ENCODE peak calls at places on chromosomes 4 and X, in nine cellular contexts. One of them, this sample, is unnamed.

GRCh38 chrX:40646489-40647306 is 663 bp downstream of the CXorf38 start:
- DNase-seq in body of pancreas: peak; percentile 49
- DNase-seq in BJ: no peak
- DNase-seq in cardiac fibroblast: peak; percentile 39
- DNase-seq in A673: no peak
- DNase-seq in B cell: no peak
- DNase-seq in fibroblast of mammary gland: peak; percentile 43
- DNase-seq in BE2C: peak; percentile 21
- DNase-seq in cardiac muscle cell: peak; percentile 20
- DNase-seq in this sample: no peak

GRCh38 chr4:67288964-67289363 is 256.3 kb downstream of the CENPC start:
- DNase-seq in body of pancreas: no peak
- DNase-seq in BJ: no peak
- DNase-seq in cardiac fibroblast: no peak
- DNase-seq in A673: peak; percentile 53
- DNase-seq in B cell: no peak
- DNase-seq in fibroblast of mammary gland: peak; percentile 0
- DNase-seq in BE2C: peak; percentile 34
- DNase-seq in cardiac muscle cell: peak; percentile 15
- DNase-seq in this sample: peak; percentile 30

GRCh38 chr4:12689457-12689856 is 794.7 kb downstream of the RAB28 start:
- DNase-seq in body of pancreas: no peak
- DNase-seq in BJ: no peak
- DNase-seq in cardiac fibroblast: peak; percentile 5
- DNase-seq in A673: no peak
- DNase-seq in B cell: no peak
- DNase-seq in fibroblast of mammary gland: peak; percentile 7
- DNase-seq in BE2C: no peak
- DNase-seq in cardiac muscle cell: no peak
- DNase-seq in this sample: no peak

GRCh38 chrX:48890934-48891401 is 6.6 kb downstream of the TIMM17B start:
- DNase-seq in body of pancreas: no peak
- DNase-seq in BJ: no peak
- DNase-seq in cardiac fibroblast: no peak
- DNase-seq in A673: no peak
- DNase-seq in B cell: no peak
- DNase-seq in fibroblast of mammary gland: no peak
- DNase-seq in BE2C: no peak
- DNase-seq in cardiac muscle cell: no peak
- DNase-seq in this sample: no peak

GRCh38 chrX:24229967-24230366 is 80.4 kb downstream of the ZFX start:
- DNase-seq in body of pancreas: peak; percentile 34
- DNase-seq in BJ: no peak
- DNase-seq in cardiac fibroblast: peak; percentile 18
- DNase-seq in A673: no peak
- DNase-seq in B cell: no peak
- DNase-seq in fibroblast of mammary gland: peak; percentile 46
- DNase-seq in BE2C: no peak
- DNase-seq in cardiac muscle cell: peak; percentile 71
- DNase-seq in this sample: no peak

GRCh38 chr4:62028758-62029157 is 828.6 kb downstream of the ADGRL3 start:
- DNase-seq in body of pancreas: no peak
- DNase-seq in BJ: no peak
- DNase-seq in cardiac fibroblast: no peak
- DNase-seq in A673: no peak
- DNase-seq in B cell: no peak
- DNase-seq in fibroblast of mammary gland: no peak
- DNase-seq in BE2C: no peak
- DNase-seq in cardiac muscle cell: no peak
- DNase-seq in this sample: no peak

GRCh38 chr4:3302164-3302785 is 9.5 kb downstream of the RGS12 start:
- DNase-seq in body of pancreas: peak; percentile 8
- DNase-seq in BJ: no peak
- DNase-seq in cardiac fibroblast: no peak
- DNase-seq in A673: no peak
- DNase-seq in B cell: peak; percentile 66
- DNase-seq in fibroblast of mammary gland: no peak
- DNase-seq in BE2C: peak; percentile 2
- DNase-seq in cardiac muscle cell: no peak
- DNase-seq in this sample: no peak

GRCh38 chr4:102640669-102641068 is 120.1 kb downstream of the MANBA start:
- DNase-seq in body of pancreas: no peak
- DNase-seq in BJ: peak; percentile 28
- DNase-seq in cardiac fibroblast: peak; percentile 73
- DNase-seq in A673: no peak
- DNase-seq in B cell: no peak
- DNase-seq in fibroblast of mammary gland: peak; percentile 63
- DNase-seq in BE2C: no peak
- DNase-seq in cardiac muscle cell: peak; percentile 54
- DNase-seq in this sample: no peak

GRCh38 chr4:5751073-5751917 is 40.3 kb downstream of the EVC start:
- DNase-seq in body of pancreas: no peak
- DNase-seq in BJ: peak; percentile 59
- DNase-seq in cardiac fibroblast: peak; percentile 99
- DNase-seq in A673: no peak
- DNase-seq in B cell: no peak
- DNase-seq in fibroblast of mammary gland: peak; percentile 98
- DNase-seq in BE2C: no peak
- DNase-seq in cardiac muscle cell: peak; percentile 93
- DNase-seq in this sample: no peak

GRCh38 chrX:23822397-23822796 is 39.4 kb downstream of the SAT1 start:
- DNase-seq in body of pancreas: no peak
- DNase-seq in BJ: peak; percentile 24
- DNase-seq in cardiac fibroblast: peak; percentile 15
- DNase-seq in A673: no peak
- DNase-seq in B cell: no peak
- DNase-seq in fibroblast of mammary gland: peak; percentile 15
- DNase-seq in BE2C: no peak
- DNase-seq in cardiac muscle cell: no peak
- DNase-seq in this sample: no peak

GRCh38 chrX:153831435-153832150 is 1.2 kb upstream of the PDZD4 start:
- DNase-seq in body of pancreas: no peak
- DNase-seq in BJ: no peak
- DNase-seq in cardiac fibroblast: no peak
- DNase-seq in A673: no peak
- DNase-seq in B cell: no peak
- DNase-seq in fibroblast of mammary gland: no peak
- DNase-seq in BE2C: no peak
- DNase-seq in cardiac muscle cell: no peak
- DNase-seq in this sample: no peak

GRCh38 chr4:112938461-112939058 is 110.9 kb upstream of the ANK2 start:
- DNase-seq in body of pancreas: no peak
- DNase-seq in BJ: no peak
- DNase-seq in cardiac fibroblast: peak; percentile 74
- DNase-seq in A673: peak; percentile 75
- DNase-seq in B cell: no peak
- DNase-seq in fibroblast of mammary gland: peak; percentile 69
- DNase-seq in BE2C: no peak
- DNase-seq in cardiac muscle cell: peak; percentile 69
- DNase-seq in this sample: no peak

GRCh38 chrX:44299177-44299576 is 44.3 kb downstream of the EFHC2 start:
- DNase-seq in body of pancreas: no peak
- DNase-seq in BJ: no peak
- DNase-seq in cardiac fibroblast: no peak
- DNase-seq in A673: no peak
- DNase-seq in B cell: no peak
- DNase-seq in fibroblast of mammary gland: no peak
- DNase-seq in BE2C: no peak
- DNase-seq in cardiac muscle cell: no peak
- DNase-seq in this sample: no peak

GRCh38 chr4:142983612-142984011 is 137.5 kb upstream of the INPP4B start:
- DNase-seq in body of pancreas: no peak
- DNase-seq in BJ: no peak
- DNase-seq in cardiac fibroblast: no peak
- DNase-seq in A673: no peak
- DNase-seq in B cell: no peak
- DNase-seq in fibroblast of mammary gland: no peak
- DNase-seq in BE2C: no peak
- DNase-seq in cardiac muscle cell: no peak
- DNase-seq in this sample: no peak

GRCh38 chr4:186790630-186791029 is 67.0 kb upstream of the FAT1 start:
- DNase-seq in body of pancreas: no peak
- DNase-seq in BJ: no peak
- DNase-seq in cardiac fibroblast: no peak
- DNase-seq in A673: no peak
- DNase-seq in B cell: no peak
- DNase-seq in fibroblast of mammary gland: no peak
- DNase-seq in BE2C: no peak
- DNase-seq in cardiac muscle cell: no peak
- DNase-seq in this sample: no peak

GRCh38 chr4:185004562-185005208 is 13.6 kb upstream of the HELT start:
- DNase-seq in body of pancreas: peak; percentile 21
- DNase-seq in BJ: no peak
- DNase-seq in cardiac fibroblast: no peak
- DNase-seq in A673: no peak
- DNase-seq in B cell: no peak
- DNase-seq in fibroblast of mammary gland: no peak
- DNase-seq in BE2C: peak; percentile 26
- DNase-seq in cardiac muscle cell: no peak
- DNase-seq in this sample: no peak

GRCh38 chr4:185003596-185004351 is 14.5 kb upstream of the HELT start:
- DNase-seq in body of pancreas: no peak
- DNase-seq in BJ: no peak
- DNase-seq in cardiac fibroblast: no peak
- DNase-seq in A673: no peak
- DNase-seq in B cell: no peak
- DNase-seq in fibroblast of mammary gland: no peak
- DNase-seq in BE2C: no peak
- DNase-seq in cardiac muscle cell: no peak
- DNase-seq in this sample: no peak

GRCh38 chr4:185002784-185003183 is 15.5 kb upstream of the HELT start:
- DNase-seq in body of pancreas: no peak
- DNase-seq in BJ: no peak
- DNase-seq in cardiac fibroblast: no peak
- DNase-seq in A673: no peak
- DNase-seq in B cell: no peak
- DNase-seq in fibroblast of mammary gland: no peak
- DNase-seq in BE2C: no peak
- DNase-seq in cardiac muscle cell: no peak
- DNase-seq in this sample: no peak

DNA sequence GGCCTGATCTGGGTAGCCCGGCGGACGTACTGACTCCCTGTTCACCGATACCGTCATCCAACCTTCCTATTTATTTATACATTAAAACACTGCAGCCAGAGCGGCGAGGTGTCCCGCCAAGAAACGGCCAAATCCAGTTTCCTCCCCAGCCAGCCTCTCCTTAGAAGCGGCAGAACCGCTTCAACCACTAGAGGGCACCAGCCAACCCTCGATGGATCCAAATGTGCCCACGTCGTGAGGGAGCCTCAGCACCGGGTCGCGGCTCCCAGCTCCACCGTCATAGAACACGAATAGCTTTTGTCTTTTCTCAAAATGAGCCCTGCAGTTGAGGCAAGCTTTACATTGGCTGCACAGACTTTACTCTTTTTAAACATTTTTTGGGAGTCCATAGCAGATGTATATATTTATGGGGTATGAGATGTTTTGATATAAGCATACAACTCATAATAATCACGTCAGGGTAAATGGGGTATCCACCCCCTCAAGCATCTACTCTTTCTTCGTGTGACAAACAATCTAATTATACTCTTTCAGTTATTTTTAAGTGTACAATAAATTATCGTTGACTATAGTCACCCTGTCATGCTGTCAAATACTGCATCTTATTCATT is 13.0 kb upstream of the HELT start:
- DNase-seq in body of pancreas: peak; percentile 87
- DNase-seq in BJ: no peak
- DNase-seq in cardiac fibroblast: peak; percentile 80
- DNase-seq in A673: peak; percentile 86
- DNase-seq in B cell: peak; percentile 82
- DNase-seq in fibroblast of mammary gland: peak; percentile 77
- DNase-seq in BE2C: peak; percentile 86
- DNase-seq in cardiac muscle cell: peak; percentile 83
- DNase-seq in this sample: peak; percentile 89
- TF ChIP-seq CTCF in body of pancreas: peak; percentile 87
- TF ChIP-seq CTCF in BJ: peak; percentile 98
- TF ChIP-seq CTCF in cardiac fibroblast: peak; percentile 93
- TF ChIP-seq CTCF in A673: peak; percentile 96
- TF ChIP-seq CTCF in B cell: peak; percentile 97
- TF ChIP-seq CTCF in fibroblast of mammary gland: peak; percentile 88
- TF ChIP-seq CTCF in BE2C: peak; percentile 94
- TF ChIP-seq CTCF in cardiac muscle cell: peak; percentile 97
- TF ChIP-seq CTCF in this sample: peak; percentile 93

DNA sequence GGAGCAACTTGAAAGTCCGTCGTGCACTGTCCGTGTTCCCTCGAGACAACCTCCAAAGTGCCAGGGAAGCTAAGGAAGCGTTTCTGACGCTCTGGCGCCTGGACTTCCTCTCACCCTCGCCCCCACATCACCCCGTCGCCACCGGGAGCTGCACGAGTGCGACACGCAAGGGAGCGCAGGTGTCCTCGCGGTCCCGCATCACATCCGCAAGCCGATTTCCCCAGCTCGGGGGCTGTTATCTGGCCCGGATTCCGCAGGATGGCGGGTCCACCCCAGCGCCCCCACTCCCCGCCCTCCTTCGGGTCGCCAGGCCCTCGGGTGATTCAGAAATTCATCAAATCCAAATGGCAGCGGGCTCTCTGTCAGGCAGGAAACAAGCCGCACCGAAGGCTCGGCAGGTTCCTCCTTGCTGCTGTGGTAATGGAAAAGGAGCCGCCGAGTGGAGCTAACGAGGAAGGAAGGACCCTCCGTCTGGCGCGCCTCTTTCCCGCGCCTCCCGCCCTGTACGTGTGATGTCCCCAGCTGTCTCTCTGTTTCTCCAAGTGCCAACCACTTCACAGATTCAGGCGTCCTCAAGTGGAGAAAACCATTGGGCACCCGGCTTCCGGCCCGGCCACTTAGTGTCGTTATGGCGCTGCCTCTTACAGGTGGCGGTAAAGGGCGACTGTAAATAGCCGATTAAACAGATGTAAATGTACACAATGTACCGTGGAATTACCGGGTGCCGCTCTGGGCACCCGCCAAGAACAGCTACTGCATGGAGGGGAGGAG is 901 bp upstream of the SETD7 start:
- DNase-seq in body of pancreas: peak; percentile 65
- DNase-seq in BJ: no peak
- DNase-seq in cardiac fibroblast: peak; percentile 18
- DNase-seq in A673: peak; percentile 82
- DNase-seq in B cell: peak; percentile 72
- DNase-seq in fibroblast of mammary gland: no peak
- DNase-seq in BE2C: peak; percentile 60
- DNase-seq in cardiac muscle cell: no peak
- DNase-seq in this sample: peak; percentile 34
- TF ChIP-seq CTCF in body of pancreas: peak; percentile 11
- TF ChIP-seq CTCF in BJ: no peak
- TF ChIP-seq CTCF in cardiac fibroblast: no peak
- TF ChIP-seq CTCF in A673: peak; percentile 16
- TF ChIP-seq CTCF in B cell: no peak
- TF ChIP-seq CTCF in fibroblast of mammary gland: no peak
- TF ChIP-seq CTCF in BE2C: no peak
- TF ChIP-seq CTCF in cardiac muscle cell: no peak
- TF ChIP-seq CTCF in this sample: no peak

GRCh38 chr4:122716825-122717448 is 15.6 kb upstream of the BBS12 start:
- DNase-seq in body of pancreas: peak; percentile 69
- DNase-seq in BJ: no peak
- DNase-seq in cardiac fibroblast: peak; percentile 84
- DNase-seq in A673: peak; percentile 81
- DNase-seq in B cell: peak; percentile 61
- DNase-seq in fibroblast of mammary gland: peak; percentile 79
- DNase-seq in BE2C: peak; percentile 75
- DNase-seq in cardiac muscle cell: peak; percentile 81
- DNase-seq in this sample: peak; percentile 63
- TF ChIP-seq CTCF in body of pancreas: peak; percentile 54
- TF ChIP-seq CTCF in BJ: peak; percentile 91
- TF ChIP-seq CTCF in cardiac fibroblast: peak; percentile 92
- TF ChIP-seq CTCF in A673: peak; percentile 94
- TF ChIP-seq CTCF in B cell: peak; percentile 76
- TF ChIP-seq CTCF in fibroblast of mammary gland: peak; percentile 99
- TF ChIP-seq CTCF in BE2C: peak; percentile 95
- TF ChIP-seq CTCF in cardiac muscle cell: peak; percentile 93
- TF ChIP-seq CTCF in this sample: peak; percentile 80

GRCh38 chr4:78517050-78517652 is 34.4 kb upstream of the ANXA3 start:
- DNase-seq in body of pancreas: no peak
- DNase-seq in BJ: no peak
- DNase-seq in cardiac fibroblast: peak; percentile 63
- DNase-seq in A673: peak; percentile 15
- DNase-seq in B cell: no peak
- DNase-seq in fibroblast of mammary gland: peak; percentile 60
- DNase-seq in BE2C: no peak
- DNase-seq in cardiac muscle cell: peak; percentile 64
- DNase-seq in this sample: no peak
- TF ChIP-seq CTCF in body of pancreas: peak; percentile 69
- TF ChIP-seq CTCF in BJ: peak; percentile 69
- TF ChIP-seq CTCF in cardiac fibroblast: peak; percentile 56
- TF ChIP-seq CTCF in A673: peak; percentile 55
- TF ChIP-seq CTCF in B cell: no peak
- TF ChIP-seq CTCF in fibroblast of mammary gland: peak; percentile 71
- TF ChIP-seq CTCF in BE2C: peak; percentile 71
- TF ChIP-seq CTCF in cardiac muscle cell: peak; percentile 61
- TF ChIP-seq CTCF in this sample: peak; percentile 86